ENCODE peak calls at places on chromosome 9, in four cellular contexts. K, U, P and O are unnamed samples.

GRCh38 chr9:69871143-69871834 is 50.7 kb downstream of the CFAP95 start:
- DNase-seq in K (no peak), U (no peak), P (no peak), O (no peak)

GRCh38 chr9:80555782-80556325 is 984.1 kb downstream of the TLE4 start:
- DNase-seq in K (no peak), U (no peak), P (no peak), O (no peak)

GRCh38 chr9:73143606-73144328 is 7.9 kb upstream of the ANXA1 start:
- DNase-seq in K (no peak), U (peak), P (no peak), O (no peak)

GRCh38 chr9:138024131-138024530 is 146.5 kb downstream of the CACNA1B start:
- DNase-seq in K (no peak), U (no peak), P (no peak), O (peak)

GRCh38 chr9:96317335-96317980 is 15.5 kb upstream of the HSD17B3 start:
- DNase-seq in K (peak), U (peak), P (peak), O (no peak)

GRCh38 chr9:124562328-124562727 is 55.1 kb upstream of the NR5A1 start:
- DNase-seq in K (no peak), U (no peak), P (no peak), O (no peak)

GRCh38 chr9:113154936-113155335 is 4.1 kb downstream of the SLC31A2 start:
- DNase-seq in K (no peak), U (peak), P (no peak), O (no peak)

GRCh38 chr9:3244963-3245653 is 280.7 kb downstream of the RFX3 start:
- DNase-seq in K (no peak), U (peak), P (no peak), O (no peak)

GRCh38 chr9:87973791-87974292 is 491 bp downstream of the CDK20 start:
- DNase-seq in K (peak), U (peak), P (no peak), O (no peak)

GRCh38 chr9:127185181-127185580 is 62.7 kb upstream of the ANGPTL2 start:
- DNase-seq in K (no peak), U (no peak), P (no peak), O (no peak)

GRCh38 chr9:98873535-98874432 is 66.3 kb downstream of the GALNT12 start:
- DNase-seq in K (no peak), U (no peak), P (no peak), O (no peak)

GRCh38 chr9:98869866-98870265 is 62.4 kb downstream of the GALNT12 start:
- DNase-seq in K (no peak), U (no peak), P (no peak), O (no peak)

GRCh38 chr9:98871456-98872065 is 64.1 kb downstream of the GALNT12 start:
- DNase-seq in K (no peak), U (no peak), P (no peak), O (no peak)

GRCh38 chr9:98869078-98869745 is 61.7 kb downstream of the GALNT12 start:
- DNase-seq in K (no peak), U (no peak), P (no peak), O (no peak)

DNA sequence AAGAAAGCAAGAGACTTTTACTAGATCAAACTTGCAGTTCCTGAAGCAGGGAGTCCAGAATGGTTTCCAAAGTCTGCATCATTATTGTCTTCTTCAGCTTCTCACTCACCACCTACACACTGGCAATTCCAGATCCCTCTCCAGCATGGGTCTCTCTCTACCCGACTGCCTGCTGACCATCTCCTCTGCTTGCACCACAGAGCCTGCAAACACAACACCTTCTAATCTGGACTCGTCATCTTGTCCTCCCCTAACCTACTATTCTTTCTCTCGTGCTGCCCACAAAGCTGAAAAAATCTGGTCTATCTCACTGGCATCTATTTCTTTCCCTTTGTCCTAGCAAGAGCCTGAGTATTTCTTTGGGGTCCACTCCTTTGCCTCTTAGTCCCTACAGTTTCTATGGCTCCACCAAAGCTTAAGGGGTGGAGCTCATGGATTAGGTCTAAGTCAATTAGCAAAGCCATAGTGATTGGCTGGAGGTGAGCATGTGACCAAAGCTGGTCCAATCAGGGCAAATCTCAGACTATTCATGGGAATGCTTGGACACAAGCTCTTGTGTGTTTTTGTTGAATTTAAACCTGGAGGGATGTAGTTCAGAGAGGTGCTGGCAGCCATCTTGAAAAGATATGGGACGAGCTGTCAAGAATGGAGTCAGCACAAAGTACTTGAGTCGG is 63.4 kb downstream of the GALNT12 start:
- DNase-seq in K (no peak), U (no peak), P (no peak), O (no peak)
- H3K18ac ChIP-seq in K (no peak), U (no peak), P (no peak), O (no peak)

GRCh38 chr9:91117474-91117891 is 244.2 kb downstream of the AUH start:
- DNase-seq in K (no peak), U (no peak), P (no peak), O (no peak)
- H2BK12ac ChIP-seq in K (peak), U (no peak), P (no peak), O (no peak)

GRCh38 chr9:109253241-109253636 is 67.6 kb downstream of the EPB41L4B start:
- DNase-seq in K (no peak), U (no peak), P (no peak), O (no peak)
- H2BK15ac ChIP-seq in K (no peak), U (no peak), P (no peak), O (no peak)

GRCh38 chr9:121218357-121219027 is 16.8 kb upstream of the RAB14 start:
- DNase-seq in K (no peak), U (no peak), P (no peak), O (no peak)

GRCh38 chr9:121214005-121214404 is 12.3 kb upstream of the RAB14 start:
- DNase-seq in K (no peak), U (no peak), P (no peak), O (no peak)

GRCh38 chr9:121220996-121221671 is 19.5 kb upstream of the RAB14 start:
- DNase-seq in K (no peak), U (no peak), P (peak), O (peak)

GRCh38 chr9:121216406-121216805 is 14.7 kb upstream of the RAB14 start:
- DNase-seq in K (no peak), U (no peak), P (no peak), O (peak)

DNA sequence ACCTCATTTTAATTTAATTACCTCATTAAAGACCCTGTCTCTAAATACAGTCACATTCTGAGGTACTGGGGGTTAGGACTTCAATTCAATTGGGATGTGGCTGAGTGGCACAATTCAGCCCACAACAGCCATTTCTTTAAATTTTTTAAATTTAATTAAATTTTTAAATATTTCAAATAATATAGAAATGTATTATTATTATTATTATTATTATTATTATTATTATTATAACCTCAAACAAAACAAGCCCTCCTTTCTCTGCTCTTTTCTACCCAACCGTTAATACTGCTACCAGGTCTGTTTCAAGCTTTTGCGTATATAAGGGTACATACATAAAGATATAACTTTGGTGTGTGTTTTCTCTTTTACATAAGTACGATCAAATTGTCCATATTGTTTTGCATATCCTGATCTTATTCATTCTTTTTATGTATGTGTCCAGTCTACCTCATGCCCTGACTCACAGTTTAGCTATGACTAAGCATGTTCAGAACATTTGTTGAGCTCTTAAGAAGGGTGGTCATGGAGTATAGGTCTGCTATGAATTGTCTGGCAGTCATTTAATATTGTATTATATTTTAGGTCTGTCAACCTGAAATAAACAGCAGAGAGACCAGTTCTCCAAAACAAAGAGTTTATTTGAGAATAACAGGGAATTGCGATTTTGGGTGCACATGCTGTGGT is 16.1 kb upstream of the RAB14 start:
- DNase-seq in K (no peak), U (no peak), P (no peak), O (no peak)
- H3K18ac ChIP-seq in K (no peak), U (no peak), P (no peak), O (no peak)

GRCh38 chr9:104875320-104875719 is 52.6 kb downstream of the ABCA1 start:
- DNase-seq in K (no peak), U (no peak), P (no peak), O (no peak)

GRCh38 chr9:104869801-104870200 is 58.2 kb downstream of the ABCA1 start:
- DNase-seq in K (no peak), U (peak), P (no peak), O (no peak)

GRCh38 chr9:104872959-104873850 is 54.8 kb downstream of the ABCA1 start:
- DNase-seq in K (no peak), U (peak), P (no peak), O (no peak)

GRCh38 chr9:104868687-104869404 is 59.1 kb downstream of the ABCA1 start:
- DNase-seq in K (peak), U (peak), P (peak), O (no peak)

DNA sequence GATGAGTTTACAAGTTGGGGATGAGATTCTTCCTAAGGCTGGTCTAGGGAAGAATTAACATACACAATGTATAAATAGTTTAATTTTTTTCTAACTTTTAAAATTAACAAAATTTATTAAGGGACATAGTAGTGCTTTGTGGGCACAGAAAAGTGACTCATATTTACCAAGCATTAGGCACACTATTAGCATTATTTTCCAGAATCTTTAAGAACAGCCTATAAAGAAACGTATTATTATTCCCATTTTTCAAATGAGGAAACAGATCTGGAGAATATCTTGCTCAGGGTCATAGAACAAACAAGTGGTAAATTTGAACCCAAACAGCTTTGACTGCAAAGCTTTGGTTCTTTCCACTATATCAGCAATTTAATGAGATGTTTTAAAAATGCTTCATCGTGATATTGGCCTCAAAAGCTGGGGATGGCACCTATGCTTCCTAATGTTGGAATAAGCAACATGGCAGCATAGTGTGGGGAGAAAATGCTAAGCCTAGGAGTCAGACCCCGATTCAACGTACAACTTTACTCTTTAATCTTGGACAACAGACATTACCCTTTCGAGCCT is 55.9 kb downstream of the ABCA1 start:
- DNase-seq in K (no peak), U (peak), P (no peak), O (no peak)
- H2BK12ac ChIP-seq in K (no peak), U (no peak), P (no peak), O (no peak)

DNA sequence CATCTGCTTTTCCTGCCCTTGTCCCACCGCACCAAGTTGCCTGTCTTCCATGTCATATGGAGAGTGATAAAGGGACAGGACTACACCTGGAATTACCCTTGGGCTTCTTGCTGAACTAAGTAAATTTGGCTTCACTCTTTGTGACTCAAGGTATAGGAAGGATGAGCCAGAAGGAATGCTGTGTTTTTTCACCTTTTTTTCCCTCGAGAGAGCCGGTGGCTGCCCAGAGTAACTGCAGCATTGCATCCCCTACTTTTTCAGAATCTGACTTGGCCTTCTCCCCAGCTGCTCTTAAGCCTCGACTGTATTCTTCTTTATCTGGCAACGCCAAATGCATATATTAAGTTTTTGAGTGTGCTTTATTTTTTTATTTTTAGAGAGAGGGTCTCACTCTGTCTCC is 38.4 kb downstream of the RCL1 start:
- DNase-seq in K (no peak), U (no peak), P (no peak), O (no peak)
- H2BK15ac ChIP-seq in K (no peak), U (no peak), P (no peak), O (no peak)